ENCODE peak calls at places on chromosomes 13 and 19, in ten cellular contexts. F is esophagus squamous epithelium; G is tibial artery; D is lower lobe of right lung; O is body of pancreas; N is cardiac muscle cell; K is CD4-positive, CD25-positive, alpha-beta regulatory T cell; R is Peyer's patch; M is aorta; A is WERI-Rb-1. I is an unnamed sample. For H3K9me3, the result is how much of the 10 kb centered on the place peaks cover.

GRCh38 chr13:35140831-35141230 is 198.8 kb downstream of the NBEA start:
- DNase-seq in F (no peak), G (no peak), D (no peak), O (no peak), N (no peak), K (no peak), R (no peak), M (no peak), A (no peak), I (no peak)

GRCh38 chr13:84296386-84296785 is 414.1 kb upstream of the SLITRK1 start:
- DNase-seq in F (no peak), G (no peak), D (no peak), O (no peak), N (peak), K (no peak), R (no peak), M (no peak), A (no peak), I (peak)

GRCh38 chr19:38023245-38023644 is 116.2 kb downstream of the SIPA1L3 start:
- DNase-seq in F (no peak), G (no peak), D (no peak), O (no peak), N (no peak), K (no peak), R (no peak), M (no peak), A (no peak), I (no peak)

GRCh38 chr13:34764246-34764645 is 177.8 kb upstream of the NBEA start:
- DNase-seq in F (no peak), G (no peak), D (no peak), O (no peak), N (no peak), K (no peak), R (no peak), M (no peak), A (no peak), I (no peak)

GRCh38 chr19:18368504-18369222 is 17.3 kb upstream of the GDF15 start:
- DNase-seq in F (no peak), G (no peak), D (no peak), O (peak), N (no peak), K (no peak), R (no peak), M (no peak), A (no peak), I (no peak)

GRCh38 chr13:24456396-24456795 is 56.2 kb downstream of the PARP4 start:
- DNase-seq in F (no peak), G (no peak), D (no peak), O (no peak), N (no peak), K (no peak), R (no peak), M (no peak), A (no peak), I (no peak)

GRCh38 chr19:30539315-30539714 is 167.1 kb downstream of the ZNF536 start:
- DNase-seq in F (no peak), G (peak), D (no peak), O (no peak), N (no peak), K (no peak), R (no peak), M (no peak), A (no peak), I (no peak)

GRCh38 chr13:94344126-94344863 is 135.2 kb downstream of the DCT start:
- DNase-seq in F (no peak), G (no peak), D (no peak), O (no peak), N (no peak), K (no peak), R (no peak), M (no peak), A (no peak), I (no peak)

GRCh38 chr13:95437561-95437960 is 115.0 kb upstream of the CLDN10 start:
- DNase-seq in F (no peak), G (no peak), D (no peak), O (no peak), N (no peak), K (no peak), R (no peak), M (no peak), A (peak), I (no peak)

GRCh38 chr13:104318121-104318520 is 1251.9 kb upstream of the SLC10A2 start:
- DNase-seq in F (no peak), G (no peak), D (no peak), O (no peak), N (peak), K (no peak), R (no peak), M (no peak), A (peak), I (no peak)

GRCh38 chr19:1259206-1259872 is 9.8 kb upstream of the CIRBP start:
- DNase-seq in F (no peak), G (peak), D (peak), O (peak), N (no peak), K (peak), R (peak), M (peak), A (peak), I (peak)

GRCh38 chr13:110330491-110331001 is 23.5 kb downstream of the COL4A2 start:
- DNase-seq in F (no peak), G (peak), D (no peak), O (no peak), N (no peak), K (no peak), R (no peak), M (peak), A (no peak), I (no peak)

GRCh38 chr19:19338082-19338481 is 17.5 kb downstream of the MAU2 start:
- DNase-seq in F (no peak), G (no peak), D (no peak), O (no peak), N (no peak), K (no peak), R (no peak), M (no peak), A (no peak), I (no peak)

DNA sequence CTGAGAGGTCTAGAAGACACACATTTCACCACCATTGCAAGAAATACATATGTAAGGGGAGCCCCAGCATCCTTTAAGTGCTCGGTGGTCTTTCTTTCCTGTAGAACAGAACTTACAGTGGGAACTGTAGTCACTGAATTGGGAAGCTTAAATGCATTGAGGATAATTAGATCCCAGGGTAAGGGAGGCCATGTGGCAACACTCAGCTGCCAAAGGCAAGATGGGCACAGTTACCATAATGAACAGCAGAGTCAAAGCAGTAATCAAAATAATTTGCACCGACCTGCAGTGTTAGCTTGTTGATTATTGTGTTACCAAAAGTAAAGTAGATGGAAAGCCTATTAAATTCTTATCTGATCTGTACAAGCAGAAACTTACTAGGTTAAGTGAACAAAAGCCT is 291.2 kb upstream of the PCDH20 start:
- DNase-seq in F (no peak), G (no peak), D (no peak), O (no peak), N (no peak), K (no peak), R (no peak), M (no peak), A (no peak), I (no peak)
- H3K9me3 ChIP-seq in F (under half), G (under half), D (under half), O (under half), N (under half), K (under half), R (under half), M (under half), A (under half), I (under half)

GRCh38 chr19:8150178-8150865 is 930 bp upstream of the FBN3 start:
- DNase-seq in F (no peak), G (no peak), D (no peak), O (no peak), N (no peak), K (no peak), R (no peak), M (no peak), A (no peak), I (no peak)
- H3K4me3 ChIP-seq in F (no peak), G (no peak), D (no peak), O (no peak), N (no peak), K (no peak), R (no peak), M (no peak), A (peak), I (peak)

GRCh38 chr19:54708781-54709180 is 15.5 kb upstream of the KIR3DL3 start:
- DNase-seq in F (no peak), G (no peak), D (no peak), O (no peak), N (no peak), K (no peak), R (no peak), M (no peak), A (no peak), I (no peak)
- H3K9me3 ChIP-seq in F (under half), G (under half), D (under half), O (under half), N (under half), K (under half), R (under half), M (under half), A (under half), I (under half)

DNA sequence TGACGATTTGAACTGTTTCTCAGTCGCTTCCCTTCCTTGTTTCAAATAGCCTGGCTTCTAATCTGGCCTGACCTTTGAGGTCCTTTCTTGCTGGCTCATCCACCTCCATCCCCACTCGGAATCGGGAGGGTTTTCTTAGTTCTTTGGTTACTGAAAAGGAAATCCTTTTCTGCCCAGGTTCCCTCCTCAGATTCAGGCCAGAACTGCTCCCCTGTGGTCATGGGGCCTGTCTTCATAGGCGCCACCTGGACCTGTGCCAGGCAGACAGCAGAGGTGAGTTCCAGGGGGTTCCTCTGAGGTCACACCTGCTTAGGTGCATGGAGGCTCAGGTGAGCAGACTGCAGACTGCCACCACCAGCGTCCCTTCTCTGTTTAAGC is 62.4 kb downstream of the AKAP11 start:
- DNase-seq in F (no peak), G (no peak), D (no peak), O (no peak), N (no peak), K (no peak), R (no peak), M (no peak), A (no peak), I (peak)
- H3K4me3 ChIP-seq in F (no peak), G (no peak), D (no peak), O (no peak), N (no peak), K (no peak), R (no peak), M (no peak), A (no peak), I (no peak)

GRCh38 chr13:31105856-31106255 is 55.8 kb downstream of the HSPH1 start:
- DNase-seq in F (no peak), G (no peak), D (no peak), O (no peak), N (no peak), K (no peak), R (no peak), M (no peak), A (no peak), I (peak)

GRCh38 chr13:31096624-31097302 is 64.9 kb downstream of the HSPH1 start:
- DNase-seq in F (no peak), G (no peak), D (no peak), O (no peak), N (no peak), K (no peak), R (no peak), M (no peak), A (no peak), I (peak)

GRCh38 chr13:31100721-31101120 is 61.0 kb downstream of the HSPH1 start:
- DNase-seq in F (no peak), G (no peak), D (no peak), O (no peak), N (no peak), K (no peak), R (no peak), M (no peak), A (no peak), I (peak)

GRCh38 chr13:31105020-31105800 is 56.5 kb downstream of the HSPH1 start:
- DNase-seq in F (no peak), G (no peak), D (no peak), O (no peak), N (no peak), K (no peak), R (no peak), M (no peak), A (no peak), I (peak)

DNA sequence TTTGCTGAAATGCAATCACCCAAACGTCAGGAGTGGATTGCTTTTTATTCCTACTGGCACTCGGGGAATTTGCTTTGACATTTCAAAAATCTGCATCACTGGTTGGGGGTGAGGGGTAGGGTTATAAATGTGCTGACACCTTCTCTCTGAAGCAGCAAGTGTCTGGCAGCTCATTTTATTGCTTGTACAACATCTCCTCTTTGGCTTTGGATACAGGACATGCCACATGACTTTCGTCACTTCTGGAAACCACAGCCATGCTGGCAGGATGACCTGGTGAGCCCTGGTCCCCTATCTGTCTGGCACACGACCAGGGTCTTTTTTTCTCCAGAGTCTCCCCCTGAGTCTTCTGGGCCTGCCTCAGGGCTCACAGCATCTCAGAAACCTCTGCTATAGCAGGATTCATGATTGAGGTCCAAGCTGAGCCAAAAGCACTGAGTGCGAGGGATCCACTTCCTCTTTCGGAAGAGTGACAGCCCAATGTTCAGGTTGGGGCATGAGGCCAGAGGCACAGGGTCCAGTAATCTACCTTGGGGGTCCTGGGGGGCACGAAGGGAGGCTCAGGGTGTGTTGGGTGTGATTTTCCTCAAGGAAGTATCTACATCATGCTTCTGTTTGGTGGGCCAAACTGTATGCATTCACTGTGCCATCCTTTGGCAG is 60.1 kb downstream of the HSPH1 start:
- DNase-seq in F (no peak), G (no peak), D (no peak), O (no peak), N (peak), K (no peak), R (no peak), M (no peak), A (no peak), I (no peak)
- H3K9me3 ChIP-seq in F (under half), G (under half), D (under half), O (under half), N (under half), K (under half), R (under half), M (under half), A (under half), I (under half)

GRCh38 chr19:11141937-11142527 is 13.6 kb downstream of the SPC24 start:
- DNase-seq in F (no peak), G (no peak), D (no peak), O (peak), N (no peak), K (no peak), R (no peak), M (no peak), A (no peak), I (peak)
- H3K4me3 ChIP-seq in F (peak), G (no peak), D (no peak), O (no peak), N (no peak), K (no peak), R (no peak), M (no peak), A (no peak), I (no peak)

GRCh38 chr19:36244066-36244465 is 29.2 kb downstream of the ZNF146 start:
- DNase-seq in F (no peak), G (no peak), D (no peak), O (no peak), N (no peak), K (no peak), R (no peak), M (no peak), A (no peak), I (peak)
- H3K9me3 ChIP-seq in F (half or more), G (under half), D (under half), O (under half), N (under half), K (under half), R (under half), M (under half), A (under half), I (under half)

GRCh38 chr19:16896098-16896912 is 7.5 kb downstream of the F2RL3 start:
- DNase-seq in F (no peak), G (peak), D (peak), O (no peak), N (peak), K (no peak), R (no peak), M (no peak), A (no peak), I (peak)
- H3K4me3 ChIP-seq in F (peak), G (peak), D (peak), O (peak), N (peak), K (no peak), R (peak), M (peak), A (no peak), I (peak)

GRCh38 chr19:36972594-36972993 is 56.5 kb downstream of the ZNF568 start:
- DNase-seq in F (no peak), G (peak), D (no peak), O (no peak), N (no peak), K (no peak), R (no peak), M (peak), A (no peak), I (no peak)
- H3K9me3 ChIP-seq in F (under half), G (under half), D (under half), O (under half), N (under half), K (under half), R (under half), M (under half), A (under half), I (under half)

GRCh38 chr19:46603752-46604241 is 2.7 kb downstream of the CALM3 start:
- DNase-seq in F (no peak), G (no peak), D (peak), O (no peak), N (no peak), K (no peak), R (no peak), M (no peak), A (no peak), I (peak)
- H3K4me3 ChIP-seq in F (no peak), G (peak), D (no peak), O (no peak), N (peak), K (peak), R (no peak), M (no peak), A (no peak), I (peak)

I was measured in endodermal cell.